ENCODE peak calls at places on chromosome 6, in six cellular contexts. K is ACHN; Z is HTR-8/SVneo; E is effector memory CD8-positive, alpha-beta T cell; J is MCF 10A; H is transverse colon. U is an unnamed sample.

GRCh38 chr6:63805808-63806572 is 170.4 kb downstream of the PHF3 start:
- DNase-seq in K (peak), Z (peak), E (no peak), J (peak), H (no peak), U (no peak)

GRCh38 chr6:101398716-101399626 is 5.5 kb downstream of the GRIK2 start:
- DNase-seq in K (no peak), Z (no peak), E (no peak), J (no peak), H (no peak), U (no peak)

GRCh38 chr6:89989742-89990141 is 95.5 kb downstream of the GJA10 start:
- DNase-seq in K (no peak), Z (no peak), E (no peak), J (no peak), H (no peak), U (no peak)

GRCh38 chr6:7051780-7052440 is 55.9 kb upstream of the RREB1 start:
- DNase-seq in K (peak), Z (peak), E (peak), J (no peak), H (peak), U (peak)

GRCh38 chr6:136095961-136096360 is 154.2 kb downstream of the MTFR2 start:
- DNase-seq in K (no peak), Z (no peak), E (no peak), J (no peak), H (no peak), U (no peak)

GRCh38 chr6:155349129-155349528 is 34.8 kb upstream of the TFB1M start:
- DNase-seq in K (no peak), Z (no peak), E (no peak), J (no peak), H (no peak), U (no peak)

GRCh38 chr6:138215071-138215470 is 3.2 kb downstream of the PBOV1 start:
- DNase-seq in K (no peak), Z (no peak), E (no peak), J (no peak), H (peak), U (no peak)

GRCh38 chr6:6005467-6006427 is 978 bp downstream of the NRN1 start:
- DNase-seq in K (no peak), Z (no peak), E (no peak), J (no peak), H (no peak), U (no peak)

GRCh38 chr6:17505767-17506280 is 94.3 kb upstream of the FAM8A1 start:
- DNase-seq in K (no peak), Z (peak), E (no peak), J (peak), H (no peak), U (no peak)

U was measured in mucosa of descending colon.